ENCODE peak calls at places on chromosomes 2 and 18, in eight cellular contexts. One of them, this sample, is unnamed. For H3K9me3, the result is how much of the 10 kb centered on the place peaks cover.

GRCh38 chr2:10750610-10751009 is 29.2 kb downstream of the ATP6V1C2 start:
- DNase-seq in breast epithelium: no peak
- DNase-seq in RWPE2: no peak
- DNase-seq in neural progenitor cell: no peak
- DNase-seq in ascending aorta: no peak
- DNase-seq in tibial nerve: no peak
- DNase-seq in K562: no peak
- DNase-seq in thoracic aorta: no peak
- DNase-seq in this sample: no peak

GRCh38 chr2:47205576-47206141 is 50.6 kb upstream of the STPG4 start:
- DNase-seq in RWPE2: no peak
- DNase-seq in neural progenitor cell: no peak
- DNase-seq in breast epithelium: no peak
- DNase-seq in thoracic aorta: no peak
- DNase-seq in tibial nerve: no peak
- DNase-seq in ascending aorta: no peak
- DNase-seq in K562: peak
- DNase-seq in this sample: no peak

GRCh38 chr2:28869494-28870145 is 489 bp downstream of the TRMT61B start:
- DNase-seq in K562: no peak
- DNase-seq in RWPE2: no peak
- DNase-seq in ascending aorta: no peak
- DNase-seq in thoracic aorta: no peak
- DNase-seq in tibial nerve: no peak
- DNase-seq in breast epithelium: no peak
- DNase-seq in neural progenitor cell: peak
- DNase-seq in this sample: no peak

GRCh38 chr2:192236136-192236535 is 41.4 kb upstream of the TMEFF2 start:
- DNase-seq in ascending aorta: no peak
- DNase-seq in tibial nerve: no peak
- DNase-seq in neural progenitor cell: no peak
- DNase-seq in K562: no peak
- DNase-seq in thoracic aorta: no peak
- DNase-seq in breast epithelium: no peak
- DNase-seq in RWPE2: no peak
- DNase-seq in this sample: no peak

GRCh38 chr2:10283106-10284062 is 19.3 kb upstream of the HPCAL1 start:
- DNase-seq in thoracic aorta: no peak
- DNase-seq in RWPE2: no peak
- DNase-seq in ascending aorta: no peak
- DNase-seq in neural progenitor cell: peak
- DNase-seq in tibial nerve: no peak
- DNase-seq in breast epithelium: no peak
- DNase-seq in K562: peak
- DNase-seq in this sample: no peak

GRCh38 chr2:240401781-240402551 is 33.5 kb upstream of the GPC1 start:
- DNase-seq in tibial nerve: no peak
- DNase-seq in ascending aorta: peak
- DNase-seq in neural progenitor cell: no peak
- DNase-seq in RWPE2: no peak
- DNase-seq in thoracic aorta: no peak
- DNase-seq in K562: no peak
- DNase-seq in breast epithelium: no peak
- DNase-seq in this sample: no peak

GRCh38 chr2:163554864-163555263 is 180.9 kb downstream of the FIGN start:
- DNase-seq in RWPE2: no peak
- DNase-seq in breast epithelium: no peak
- DNase-seq in K562: no peak
- DNase-seq in thoracic aorta: no peak
- DNase-seq in ascending aorta: no peak
- DNase-seq in tibial nerve: no peak
- DNase-seq in neural progenitor cell: no peak
- DNase-seq in this sample: no peak

GRCh38 chr2:59025157-59025757 is 784.1 kb upstream of the FANCL start:
- DNase-seq in K562: peak
- DNase-seq in thoracic aorta: no peak
- DNase-seq in neural progenitor cell: peak
- DNase-seq in RWPE2: no peak
- DNase-seq in breast epithelium: no peak
- DNase-seq in ascending aorta: no peak
- DNase-seq in tibial nerve: no peak
- DNase-seq in this sample: no peak

GRCh38 chr2:73232471-73233153 is 427 bp downstream of the PRADC1 start:
- DNase-seq in ascending aorta: no peak
- DNase-seq in K562: peak
- DNase-seq in tibial nerve: no peak
- DNase-seq in breast epithelium: no peak
- DNase-seq in thoracic aorta: no peak
- DNase-seq in RWPE2: no peak
- DNase-seq in neural progenitor cell: no peak
- DNase-seq in this sample: peak

GRCh38 chr18:23203891-23204432 is 68.7 kb downstream of the CABLES1 start:
- DNase-seq in K562: no peak
- DNase-seq in thoracic aorta: no peak
- DNase-seq in ascending aorta: no peak
- DNase-seq in breast epithelium: no peak
- DNase-seq in neural progenitor cell: no peak
- DNase-seq in RWPE2: no peak
- DNase-seq in tibial nerve: no peak
- DNase-seq in this sample: no peak
- H3K9me3 ChIP-seq in K562: under half
- H3K9me3 ChIP-seq in thoracic aorta: under half
- H3K9me3 ChIP-seq in ascending aorta: under half
- H3K9me3 ChIP-seq in breast epithelium: under half
- H3K9me3 ChIP-seq in neural progenitor cell: under half
- H3K9me3 ChIP-seq in RWPE2: under half
- H3K9me3 ChIP-seq in tibial nerve: under half
- H3K9me3 ChIP-seq in this sample: under half

GRCh38 chr18:72444756-72445155 is 99.4 kb downstream of the CBLN2 start:
- DNase-seq in breast epithelium: no peak
- DNase-seq in K562: no peak
- DNase-seq in RWPE2: no peak
- DNase-seq in tibial nerve: no peak
- DNase-seq in neural progenitor cell: peak
- DNase-seq in thoracic aorta: no peak
- DNase-seq in ascending aorta: no peak
- DNase-seq in this sample: no peak
- H3K9me3 ChIP-seq in breast epithelium: under half
- H3K9me3 ChIP-seq in K562: under half
- H3K9me3 ChIP-seq in RWPE2: under half
- H3K9me3 ChIP-seq in tibial nerve: under half
- H3K9me3 ChIP-seq in neural progenitor cell: under half
- H3K9me3 ChIP-seq in thoracic aorta: under half
- H3K9me3 ChIP-seq in ascending aorta: under half
- H3K9me3 ChIP-seq in this sample: under half

DNA sequence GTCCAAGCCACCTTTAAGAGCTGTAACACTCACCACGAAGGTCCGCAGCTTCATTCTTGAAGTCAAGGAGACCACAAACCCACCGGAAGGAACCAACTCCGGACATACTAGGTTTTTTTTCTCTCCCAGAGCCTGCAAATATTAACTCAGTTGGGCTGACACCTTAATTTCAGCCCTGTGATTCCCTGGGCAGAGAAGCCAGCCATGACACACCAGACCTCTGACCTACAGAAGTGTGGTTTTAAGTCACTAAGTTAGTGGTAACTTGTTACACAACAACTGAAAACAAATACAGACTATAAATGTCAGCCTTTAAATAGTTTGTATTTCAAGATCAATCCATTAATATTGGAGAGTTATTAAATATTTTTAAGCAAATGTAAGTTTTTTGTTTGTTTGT is 855.1 kb downstream of the TMEM182 start:
- DNase-seq in neural progenitor cell: no peak
- DNase-seq in ascending aorta: no peak
- DNase-seq in RWPE2: no peak
- DNase-seq in breast epithelium: no peak
- DNase-seq in tibial nerve: no peak
- DNase-seq in thoracic aorta: no peak
- DNase-seq in K562: no peak
- DNase-seq in this sample: no peak
- H3K9me3 ChIP-seq in neural progenitor cell: under half
- H3K9me3 ChIP-seq in ascending aorta: under half
- H3K9me3 ChIP-seq in RWPE2: under half
- H3K9me3 ChIP-seq in breast epithelium: under half
- H3K9me3 ChIP-seq in tibial nerve: under half
- H3K9me3 ChIP-seq in thoracic aorta: under half
- H3K9me3 ChIP-seq in K562: under half
- H3K9me3 ChIP-seq in this sample: under half

DNA sequence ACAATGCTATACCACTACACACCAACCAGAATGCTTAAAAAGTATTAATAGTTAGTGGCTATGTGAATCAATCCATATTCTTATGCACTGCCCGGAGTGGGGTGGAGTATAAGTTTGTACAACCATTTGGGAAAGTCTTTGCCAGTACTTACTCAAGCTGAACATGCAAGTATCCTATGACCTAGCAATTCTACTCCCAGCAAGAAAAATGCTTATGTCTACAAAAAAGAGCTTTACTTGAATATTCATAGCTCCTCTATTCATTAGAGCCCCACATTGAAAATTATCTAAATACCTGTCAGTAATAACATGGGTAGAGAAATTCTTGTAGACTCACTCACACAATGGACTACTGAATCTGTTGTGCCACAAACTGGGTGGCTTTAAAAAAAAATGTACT is 21.4 kb upstream of the CNOT11 start:
- DNase-seq in thoracic aorta: no peak
- DNase-seq in K562: no peak
- DNase-seq in RWPE2: no peak
- DNase-seq in ascending aorta: no peak
- DNase-seq in tibial nerve: no peak
- DNase-seq in breast epithelium: no peak
- DNase-seq in neural progenitor cell: no peak
- DNase-seq in this sample: no peak
- H3K9me3 ChIP-seq in thoracic aorta: under half
- H3K9me3 ChIP-seq in K562: under half
- H3K9me3 ChIP-seq in RWPE2: under half
- H3K9me3 ChIP-seq in ascending aorta: under half
- H3K9me3 ChIP-seq in tibial nerve: under half
- H3K9me3 ChIP-seq in breast epithelium: under half
- H3K9me3 ChIP-seq in neural progenitor cell: under half
- H3K9me3 ChIP-seq in this sample: under half

DNA sequence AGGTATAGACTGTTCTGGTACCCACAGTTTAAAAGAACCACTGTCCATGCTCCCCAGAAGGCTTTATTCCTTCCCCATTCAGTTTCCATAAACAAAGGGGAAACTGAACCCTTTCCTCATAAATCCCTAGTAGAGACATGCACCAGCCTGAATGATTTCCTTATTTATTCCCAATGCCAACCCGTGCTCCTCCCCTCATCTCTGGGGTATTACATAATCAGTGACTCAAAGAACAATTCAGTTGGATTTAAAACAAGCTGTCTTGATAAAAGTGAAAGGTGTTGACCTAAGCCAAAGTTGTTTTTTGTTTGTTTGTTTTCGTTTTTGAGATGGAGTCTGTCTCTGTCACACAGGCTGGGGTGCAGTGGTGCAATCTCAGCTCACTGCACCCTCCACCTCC is 418.5 kb upstream of the CNTNAP5 start:
- DNase-seq in RWPE2: no peak
- DNase-seq in K562: no peak
- DNase-seq in breast epithelium: no peak
- DNase-seq in thoracic aorta: no peak
- DNase-seq in neural progenitor cell: no peak
- DNase-seq in ascending aorta: no peak
- DNase-seq in tibial nerve: no peak
- DNase-seq in this sample: no peak
- H3K9me3 ChIP-seq in RWPE2: under half
- H3K9me3 ChIP-seq in K562: under half
- H3K9me3 ChIP-seq in breast epithelium: under half
- H3K9me3 ChIP-seq in thoracic aorta: under half
- H3K9me3 ChIP-seq in neural progenitor cell: under half
- H3K9me3 ChIP-seq in ascending aorta: under half
- H3K9me3 ChIP-seq in tibial nerve: under half
- H3K9me3 ChIP-seq in this sample: under half

GRCh38 chr18:76750886-76751537 is 71.3 kb upstream of the ZNF236 start:
- DNase-seq in breast epithelium: no peak
- DNase-seq in thoracic aorta: no peak
- DNase-seq in K562: no peak
- DNase-seq in ascending aorta: no peak
- DNase-seq in RWPE2: no peak
- DNase-seq in tibial nerve: no peak
- DNase-seq in neural progenitor cell: no peak
- DNase-seq in this sample: no peak

GRCh38 chr18:76747676-76748075 is 74.7 kb upstream of the ZNF236 start:
- DNase-seq in K562: no peak
- DNase-seq in tibial nerve: no peak
- DNase-seq in neural progenitor cell: no peak
- DNase-seq in RWPE2: no peak
- DNase-seq in ascending aorta: no peak
- DNase-seq in breast epithelium: no peak
- DNase-seq in thoracic aorta: no peak
- DNase-seq in this sample: no peak

GRCh38 chr18:76751538-76751890 is 70.8 kb upstream of the ZNF236 start:
- DNase-seq in tibial nerve: no peak
- DNase-seq in RWPE2: no peak
- DNase-seq in neural progenitor cell: no peak
- DNase-seq in breast epithelium: no peak
- DNase-seq in thoracic aorta: no peak
- DNase-seq in ascending aorta: no peak
- DNase-seq in K562: no peak
- DNase-seq in this sample: no peak

GRCh38 chr18:76752400-76752799 is 70.0 kb upstream of the ZNF236 start:
- DNase-seq in ascending aorta: no peak
- DNase-seq in RWPE2: no peak
- DNase-seq in K562: no peak
- DNase-seq in tibial nerve: no peak
- DNase-seq in thoracic aorta: no peak
- DNase-seq in neural progenitor cell: no peak
- DNase-seq in breast epithelium: no peak
- DNase-seq in this sample: no peak

DNA sequence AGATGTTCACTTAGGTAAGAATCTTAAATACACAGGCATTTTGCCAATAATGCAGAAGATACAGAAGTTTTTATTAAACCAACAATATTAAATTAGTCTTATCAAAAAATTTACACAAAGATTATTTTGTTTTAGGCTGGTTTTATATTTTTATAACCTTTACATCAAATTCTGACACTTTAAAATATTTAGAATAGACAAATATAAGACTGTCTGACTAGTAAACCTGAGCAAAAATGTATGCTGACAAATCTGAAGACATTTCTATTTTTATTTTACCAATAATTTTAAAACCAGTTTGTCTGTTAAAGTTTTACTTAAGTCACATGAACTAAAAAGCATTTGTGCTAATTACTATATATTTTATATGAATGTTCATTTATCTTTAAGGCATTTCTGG is 72.1 kb upstream of the ZNF236 start:
- DNase-seq in ascending aorta: no peak
- DNase-seq in thoracic aorta: no peak
- DNase-seq in tibial nerve: no peak
- DNase-seq in RWPE2: no peak
- DNase-seq in neural progenitor cell: no peak
- DNase-seq in breast epithelium: no peak
- DNase-seq in K562: no peak
- DNase-seq in this sample: no peak
- H3K9me3 ChIP-seq in ascending aorta: under half
- H3K9me3 ChIP-seq in thoracic aorta: under half
- H3K9me3 ChIP-seq in tibial nerve: under half
- H3K9me3 ChIP-seq in RWPE2: under half
- H3K9me3 ChIP-seq in neural progenitor cell: under half
- H3K9me3 ChIP-seq in breast epithelium: under half
- H3K9me3 ChIP-seq in K562: under half
- H3K9me3 ChIP-seq in this sample: under half